ENCODE peak calls at places on chromosomes 2 and 18, in five cellular contexts. One of them, this sample, is unnamed.

GRCh38 chr2:149112068-149112467 is 73.6 kb downstream of the LYPD6B start:
- DNase-seq in lower lobe of right lung: no peak
- DNase-seq in upper lobe of left lung: no peak
- DNase-seq in astrocyte: no peak
- DNase-seq in Panc1: no peak
- DNase-seq in this sample: no peak

GRCh38 chr18:46950064-46950656 is 32.8 kb downstream of the KATNAL2 start:
- DNase-seq in lower lobe of right lung: no peak
- DNase-seq in upper lobe of left lung: no peak
- DNase-seq in astrocyte: no peak
- DNase-seq in Panc1: no peak
- DNase-seq in this sample: no peak

GRCh38 chr2:60100034-60100433 is 453.4 kb downstream of the BCL11A start:
- DNase-seq in lower lobe of right lung: no peak
- DNase-seq in upper lobe of left lung: no peak
- DNase-seq in astrocyte: no peak
- DNase-seq in Panc1: no peak
- DNase-seq in this sample: no peak

GRCh38 chr2:31558401-31559295 is 22.1 kb downstream of the SRD5A2 start:
- DNase-seq in lower lobe of right lung: no peak
- DNase-seq in upper lobe of left lung: peak; percentile 40
- DNase-seq in astrocyte: peak; percentile 1
- DNase-seq in Panc1: peak; percentile 4
- DNase-seq in this sample: no peak

GRCh38 chr2:191296083-191297006 is 51.1 kb downstream of the MYO1B start:
- DNase-seq in lower lobe of right lung: no peak
- DNase-seq in upper lobe of left lung: no peak
- DNase-seq in astrocyte: no peak
- DNase-seq in Panc1: no peak
- DNase-seq in this sample: no peak

GRCh38 chr2:10054976-10055375 is 11.6 kb downstream of the KLF11 start:
- DNase-seq in lower lobe of right lung: peak; percentile 20
- DNase-seq in upper lobe of left lung: no peak
- DNase-seq in astrocyte: no peak
- DNase-seq in Panc1: no peak
- DNase-seq in this sample: peak; percentile 56

GRCh38 chr2:76998713-76999112 is 523.5 kb downstream of the LRRTM4 start:
- DNase-seq in lower lobe of right lung: no peak
- DNase-seq in upper lobe of left lung: no peak
- DNase-seq in astrocyte: peak; percentile 12
- DNase-seq in Panc1: no peak
- DNase-seq in this sample: no peak

GRCh38 chr2:12554235-12555011 is 162.3 kb upstream of the TRIB2 start:
- DNase-seq in lower lobe of right lung: no peak
- DNase-seq in upper lobe of left lung: no peak
- DNase-seq in astrocyte: no peak
- DNase-seq in Panc1: no peak
- DNase-seq in this sample: no peak

GRCh38 chr2:98589489-98589888 is 18.8 kb downstream of the COA5 start:
- DNase-seq in lower lobe of right lung: no peak
- DNase-seq in upper lobe of left lung: no peak
- DNase-seq in astrocyte: no peak
- DNase-seq in Panc1: no peak
- DNase-seq in this sample: peak; percentile 38

GRCh38 chr18:12686100-12686499 is 16.4 kb downstream of the CEP76 start:
- DNase-seq in lower lobe of right lung: no peak
- DNase-seq in upper lobe of left lung: no peak
- DNase-seq in astrocyte: no peak
- DNase-seq in Panc1: no peak
- DNase-seq in this sample: no peak

GRCh38 chr2:111671426-111672150 is 212.4 kb downstream of the ANAPC1 start:
- DNase-seq in lower lobe of right lung: peak; percentile 77
- DNase-seq in upper lobe of left lung: peak; percentile 70
- DNase-seq in astrocyte: no peak
- DNase-seq in Panc1: no peak
- DNase-seq in this sample: no peak

GRCh38 chr18:8097942-8098341 is 511.3 kb upstream of the RAB12 start:
- DNase-seq in lower lobe of right lung: no peak
- DNase-seq in upper lobe of left lung: no peak
- DNase-seq in astrocyte: no peak
- DNase-seq in Panc1: no peak
- DNase-seq in this sample: no peak

GRCh38 chr2:6966541-6966940 is 49.3 kb downstream of the RNF144A start:
- DNase-seq in lower lobe of right lung: no peak
- DNase-seq in upper lobe of left lung: no peak
- DNase-seq in astrocyte: no peak
- DNase-seq in Panc1: no peak
- DNase-seq in this sample: no peak

GRCh38 chr2:26757873-26758789 is 6.0 kb upstream of the SLC35F6 start:
- DNase-seq in lower lobe of right lung: no peak
- DNase-seq in upper lobe of left lung: peak; percentile 46
- DNase-seq in astrocyte: peak; percentile 99
- DNase-seq in Panc1: peak; percentile 96
- DNase-seq in this sample: no peak
- H3K4me1 ChIP-seq in lower lobe of right lung: peaks cover 13% of the 10 kb centered on the region
- H3K4me1 ChIP-seq in upper lobe of left lung: peaks cover 22% of the 10 kb centered on the region
- H3K4me1 ChIP-seq in astrocyte: peaks cover 17% of the 10 kb centered on the region
- H3K4me1 ChIP-seq in Panc1: peaks cover 40% of the 10 kb centered on the region
- H3K4me1 ChIP-seq in this sample: peaks cover 27% of the 10 kb centered on the region

GRCh38 chr2:37983719-37984118 is 58.6 kb downstream of the RMDN2 start:
- DNase-seq in lower lobe of right lung: no peak
- DNase-seq in upper lobe of left lung: no peak
- DNase-seq in astrocyte: no peak
- DNase-seq in Panc1: no peak
- DNase-seq in this sample: no peak

GRCh38 chr2:37984176-37984575 is 59.1 kb downstream of the RMDN2 start:
- DNase-seq in lower lobe of right lung: no peak
- DNase-seq in upper lobe of left lung: no peak
- DNase-seq in astrocyte: no peak
- DNase-seq in Panc1: no peak
- DNase-seq in this sample: no peak

GRCh38 chr2:37985333-37985732 is 60.2 kb downstream of the RMDN2 start:
- DNase-seq in lower lobe of right lung: no peak
- DNase-seq in upper lobe of left lung: no peak
- DNase-seq in astrocyte: peak; percentile 82
- DNase-seq in Panc1: no peak
- DNase-seq in this sample: no peak

GRCh38 chr2:37982847-37983246 is 57.8 kb downstream of the RMDN2 start:
- DNase-seq in lower lobe of right lung: no peak
- DNase-seq in upper lobe of left lung: no peak
- DNase-seq in astrocyte: no peak
- DNase-seq in Panc1: no peak
- DNase-seq in this sample: no peak

GRCh38 chr2:37984589-37984988 is 59.5 kb downstream of the RMDN2 start:
- DNase-seq in lower lobe of right lung: no peak
- DNase-seq in upper lobe of left lung: no peak
- DNase-seq in astrocyte: peak; percentile 5
- DNase-seq in Panc1: no peak
- DNase-seq in this sample: no peak
- TF ChIP-seq CTCF in lower lobe of right lung: no peak
- TF ChIP-seq CTCF in upper lobe of left lung: no peak
- TF ChIP-seq CTCF in astrocyte: no peak
- TF ChIP-seq CTCF in Panc1: peak; percentile 23
- TF ChIP-seq CTCF in this sample: no peak

DNA sequence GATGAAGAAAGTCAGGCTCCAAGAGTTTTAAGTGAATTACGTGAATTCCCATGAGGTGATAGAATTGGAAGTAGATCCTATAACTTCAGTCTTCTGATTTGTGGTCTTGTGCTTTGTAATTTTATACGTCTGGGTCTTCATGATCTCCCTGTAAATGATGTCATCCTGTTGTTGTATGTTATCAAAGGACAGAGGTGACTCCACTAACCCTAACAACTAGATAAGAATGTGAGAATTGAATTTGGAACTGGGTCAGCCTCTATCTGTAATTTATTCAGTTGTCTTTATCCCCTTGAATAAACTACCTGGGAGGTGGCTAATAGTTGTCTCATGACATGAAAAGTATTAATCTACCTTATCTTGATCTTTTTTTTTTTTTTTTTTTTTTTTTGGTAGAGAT is 86.4 kb upstream of the B3GNT2 start:
- DNase-seq in lower lobe of right lung: no peak
- DNase-seq in upper lobe of left lung: no peak
- DNase-seq in astrocyte: no peak
- DNase-seq in Panc1: no peak
- DNase-seq in this sample: no peak
- H3K4me1 ChIP-seq in lower lobe of right lung: peaks cover 2% of the 10 kb centered on the region
- H3K4me1 ChIP-seq in upper lobe of left lung: no peaks in the 10 kb centered on the region
- H3K4me1 ChIP-seq in astrocyte: no peaks in the 10 kb centered on the region
- H3K4me1 ChIP-seq in Panc1: no peaks in the 10 kb centered on the region
- H3K4me1 ChIP-seq in this sample: no peaks in the 10 kb centered on the region

GRCh38 chr2:129709956-129710598 is 269.4 kb upstream of the RAB6C start:
- DNase-seq in lower lobe of right lung: no peak
- DNase-seq in upper lobe of left lung: no peak
- DNase-seq in astrocyte: no peak
- DNase-seq in Panc1: no peak
- DNase-seq in this sample: no peak
- TF ChIP-seq CTCF in lower lobe of right lung: no peak
- TF ChIP-seq CTCF in upper lobe of left lung: no peak
- TF ChIP-seq CTCF in astrocyte: no peak
- TF ChIP-seq CTCF in Panc1: no peak
- TF ChIP-seq CTCF in this sample: no peak

This sample was measured in spleen.